ENCODE peak calls at places on chromosomes 5 and 9, in eight cellular contexts. Y is hepatocyte; S is BE2C; V is stomach; E is CD8-positive, alpha-beta T cell; T is CD4-positive, alpha-beta T cell; C is thyroid gland; W is left ventricle myocardium inferior. Q is an unnamed sample.

GRCh38 chr9:18666348-18666747 is 192.4 kb downstream of the ADAMTSL1 start:
- DNase-seq in Y (no peak), S (no peak), V (no peak), E (no peak), T (no peak), C (no peak), W (no peak), Q (no peak)

GRCh38 chr5:98570661-98571181 is 202.7 kb upstream of the RGMB start:
- DNase-seq in Y (no peak), S (no peak), V (no peak), E (no peak), T (no peak), C (no peak), W (no peak), Q (no peak)

GRCh38 chr5:150256416-150257064 is 33.0 kb downstream of the CAMK2A start:
- DNase-seq in Y (no peak), S (peak; percentile 67), V (no peak), E (no peak), T (no peak), C (no peak), W (no peak), Q (no peak)

GRCh38 chr9:109537288-109537687 is 39.2 kb upstream of the PTPN3 start:
- DNase-seq in Y (no peak), S (no peak), V (no peak), E (no peak), T (no peak), C (no peak), W (no peak), Q (no peak)

GRCh38 chr5:102090770-102091169 is 205.3 kb downstream of the SLCO4C1 start:
- DNase-seq in Y (peak; percentile 74), S (peak; percentile 74), V (no peak), E (no peak), T (no peak), C (peak; percentile 33), W (no peak), Q (no peak)

GRCh38 chr5:177303925-177304391 is 359 bp downstream of the PRELID1 start:
- DNase-seq in Y (no peak), S (no peak), V (no peak), E (no peak), T (no peak), C (peak; percentile 16), W (no peak), Q (no peak)

GRCh38 chr5:176779537-176779936 is 30.8 kb upstream of the UNC5A start:
- DNase-seq in Y (no peak), S (no peak), V (no peak), E (no peak), T (peak; percentile 8), C (no peak), W (no peak), Q (no peak)

GRCh38 chr5:20113031-20113685 is 125.2 kb upstream of the CDH18 start:
- DNase-seq in Y (no peak), S (no peak), V (no peak), E (no peak), T (no peak), C (no peak), W (no peak), Q (no peak)

GRCh38 chr9:99822596-99823391 is 1.1 kb downstream of the NR4A3 start:
- DNase-seq in Y (peak; percentile 59), S (peak; percentile 54), V (peak; percentile 42), E (peak; percentile 30), T (peak; percentile 57), C (peak; percentile 41), W (peak; percentile 32), Q (peak; percentile 21)

GRCh38 chr5:83636141-83636540 is 84.5 kb downstream of the HAPLN1 start:
- DNase-seq in Y (no peak), S (no peak), V (no peak), E (no peak), T (no peak), C (no peak), W (no peak), Q (no peak)

GRCh38 chr9:114697951-114698351 is 16.0 kb upstream of the TEX48 start:
- DNase-seq in Y (no peak), S (no peak), V (no peak), E (no peak), T (no peak), C (no peak), W (no peak), Q (no peak)

DNA sequence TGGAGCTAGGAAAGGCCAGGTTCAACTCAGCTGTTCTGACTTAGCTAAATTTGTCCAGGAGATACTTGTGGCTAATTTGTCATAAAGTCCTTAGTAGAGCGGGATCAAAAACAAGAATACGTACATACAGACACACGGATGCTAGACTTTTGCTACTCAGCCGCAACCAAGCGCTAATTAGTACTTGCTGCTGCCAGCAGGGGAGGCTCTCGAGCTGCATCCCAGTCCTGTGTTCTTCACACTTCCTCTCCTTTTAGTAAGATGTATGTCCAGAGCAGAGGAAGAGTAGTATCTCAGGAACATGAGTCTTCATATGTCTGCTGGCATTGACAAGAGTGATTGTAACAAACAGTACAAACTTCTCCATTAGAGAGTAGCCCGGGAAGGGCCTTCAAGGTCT is 58.3 kb downstream of the CYFIP2 start:
- DNase-seq in Y (no peak), S (no peak), V (no peak), E (no peak), T (no peak), C (no peak), W (no peak), Q (no peak)
- TF ChIP-seq CTCF in Y (peak; percentile 13), S (peak; percentile 31), V (no peak), E (no peak), T (peak; percentile 23), C (no peak), W (peak; percentile 18), Q (no peak)

DNA sequence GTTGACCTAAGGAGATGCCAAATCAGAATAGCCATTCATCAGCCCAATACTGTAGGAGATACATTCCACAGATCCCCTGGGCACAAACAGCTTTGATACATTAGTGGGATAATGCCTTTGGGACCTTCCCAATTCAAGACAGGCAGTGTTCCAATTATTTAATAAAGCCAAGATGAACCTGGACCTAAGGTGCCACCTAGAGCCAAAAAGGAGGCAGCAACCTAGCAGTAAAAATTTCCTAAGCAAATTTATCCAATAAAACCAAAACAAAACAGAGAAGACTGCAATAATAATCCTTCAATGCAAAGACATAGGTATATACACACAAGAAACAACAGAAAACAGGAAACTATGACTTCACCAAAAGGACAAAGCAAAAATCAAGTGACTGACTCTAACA is 253.0 kb downstream of the HINT1 start:
- DNase-seq in Y (no peak), S (no peak), V (no peak), E (no peak), T (no peak), C (no peak), W (no peak), Q (no peak)
- TF ChIP-seq CTCF in Y (no peak), S (no peak), V (no peak), E (no peak), T (no peak), C (no peak), W (peak; percentile 13), Q (no peak)

DNA sequence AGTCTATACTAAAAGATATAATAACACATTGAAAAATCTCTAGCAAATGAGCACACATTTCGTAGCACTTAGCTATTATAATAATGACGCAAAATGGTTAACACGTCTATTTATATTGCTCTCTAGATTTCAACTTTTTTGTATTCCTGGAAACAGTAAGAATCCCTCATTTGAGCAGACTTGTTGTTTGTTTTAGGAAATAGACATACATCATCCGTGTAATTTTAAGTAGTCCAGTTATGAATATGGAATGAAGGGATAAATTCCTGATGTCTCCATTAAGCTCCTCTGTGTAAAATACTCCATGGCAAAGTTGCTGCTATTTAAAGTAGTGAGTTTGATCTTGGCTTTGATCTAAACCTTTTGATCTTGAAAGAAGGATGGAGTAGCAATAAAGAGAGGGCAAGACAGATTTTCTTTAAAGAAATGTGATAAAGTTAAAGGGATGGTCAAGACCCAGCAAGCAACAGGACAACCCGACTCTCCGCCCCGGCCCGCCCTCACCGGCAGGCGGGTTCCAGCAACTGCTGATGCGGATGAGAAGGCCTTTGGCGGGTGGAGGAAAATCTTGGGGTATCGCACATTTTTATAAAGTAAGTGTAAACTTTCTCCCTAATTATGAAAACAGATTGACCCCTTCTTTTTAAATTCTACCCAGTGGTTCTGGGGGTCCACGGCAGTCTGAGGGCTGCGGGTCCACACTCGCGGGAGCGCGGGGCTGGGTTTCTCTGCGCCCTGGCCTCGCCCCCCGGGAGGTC is 277.4 kb downstream of the AOPEP start:
- DNase-seq in Y (peak; percentile 76), S (peak; percentile 67), V (peak; percentile 60), E (no peak), T (no peak), C (peak; percentile 74), W (peak; percentile 66), Q (peak; percentile 91)
- TF ChIP-seq CTCF in Y (no peak), S (peak; percentile 8), V (peak; percentile 28), E (no peak), T (no peak), C (no peak), W (peak; percentile 46), Q (no peak)

DNA sequence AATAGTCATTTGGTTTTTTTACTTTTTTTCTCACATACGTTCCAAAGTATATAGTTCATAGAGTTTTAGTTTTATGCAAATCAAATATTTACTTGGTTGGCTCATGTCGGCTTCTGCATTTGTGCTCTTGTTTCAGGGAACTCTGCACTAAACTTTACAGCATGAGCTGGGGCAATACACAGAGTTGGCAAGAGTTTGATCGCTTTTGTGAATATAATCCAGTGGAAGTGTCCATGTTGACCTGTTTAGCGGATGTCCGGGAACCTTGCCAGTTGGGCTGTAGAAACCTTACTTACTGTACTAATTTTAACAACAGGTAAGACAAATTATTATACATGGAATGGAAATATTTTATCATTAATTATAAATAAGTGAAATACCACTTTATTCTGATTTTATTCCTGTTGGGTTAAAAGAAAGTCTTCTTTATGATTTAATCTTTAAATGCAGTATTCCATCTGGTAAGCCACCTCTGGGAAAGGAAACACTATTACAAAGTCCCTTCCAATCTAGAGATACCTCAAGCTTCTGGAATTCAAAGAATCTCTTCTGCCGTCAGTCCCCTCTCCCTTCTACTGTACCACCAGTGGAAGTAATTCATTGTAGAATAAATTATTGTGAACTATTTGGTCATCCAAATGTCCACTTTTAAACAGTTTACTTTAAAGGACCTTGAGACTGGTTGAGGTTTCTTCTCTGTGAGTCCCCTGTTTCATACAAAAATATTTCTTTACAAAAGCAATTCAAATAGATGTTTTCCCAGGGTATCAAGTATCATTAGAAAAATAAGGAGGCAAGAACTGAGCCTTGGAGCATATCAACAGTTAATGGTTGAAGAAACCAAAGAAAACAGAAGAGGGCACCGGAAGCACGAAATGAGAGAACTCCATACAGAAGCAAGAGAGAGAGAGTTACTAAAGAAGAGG is 45.2 kb upstream of the GLIPR2 start:
- DNase-seq in Y (no peak), S (no peak), V (peak; percentile 57), E (no peak), T (no peak), C (peak; percentile 44), W (no peak), Q (no peak)
- TF ChIP-seq CTCF in Y (no peak), S (no peak), V (no peak), E (no peak), T (no peak), C (no peak), W (no peak), Q (no peak)

DNA sequence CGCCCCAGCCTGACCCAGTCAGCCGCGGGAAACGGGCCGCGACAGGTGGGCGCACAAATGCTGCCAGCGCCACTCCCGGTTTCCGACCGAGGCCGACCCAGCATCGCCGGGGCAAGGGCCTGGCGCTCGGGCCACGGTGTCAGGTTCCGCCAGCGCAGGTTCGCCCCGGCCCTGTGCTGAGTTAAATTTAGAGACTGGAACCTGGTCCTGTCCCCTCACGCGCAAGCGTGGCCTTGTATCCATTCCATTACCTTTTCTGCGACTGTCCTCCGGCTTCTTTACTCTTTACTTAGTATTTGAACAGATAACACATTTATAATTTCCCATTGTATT is 372 bp upstream of the TRIM7 start:
- DNase-seq in Y (no peak), S (no peak), V (no peak), E (no peak), T (no peak), C (no peak), W (no peak), Q (no peak)
- TF ChIP-seq CTCF in Y (no peak), S (no peak), V (no peak), E (no peak), T (no peak), C (no peak), W (no peak), Q (no peak)

GRCh38 chr5:170338933-170339779 is 41.6 kb upstream of the LCP2 start:
- DNase-seq in Y (no peak), S (no peak), V (peak; percentile 43), E (peak; percentile 56), T (peak; percentile 71), C (no peak), W (no peak), Q (peak; percentile 82)
- TF ChIP-seq CTCF in Y (peak; percentile 32), S (no peak), V (peak; percentile 56), E (peak; percentile 68), T (peak; percentile 98), C (no peak), W (peak; percentile 63), Q (no peak)